ENCODE peak calls at places on chromosomes 13 and 19, in nine cellular contexts. Y is H1, V is esophagus squamous epithelium, Z is heart left ventricle, D is adrenal gland, G is tibial nerve, B is A549, H is stomach, M is body of pancreas. T is an unnamed sample.

GRCh38 chr13:108269601-108270328 is at the start of gene TNFSF13B:
- DNase-seq in Y (peak; percentile 60), V (no peak), Z (peak; percentile 83), D (peak; percentile 75), G (no peak), B (no peak), H (peak; percentile 43), M (peak; percentile 51), T (no peak)

GRCh38 chr19:56253737-56254136 is 18.8 kb upstream of the EDDM13 start:
- DNase-seq in Y (no peak), V (no peak), Z (no peak), D (no peak), G (no peak), B (peak; percentile 44), H (no peak), M (no peak), T (no peak)

GRCh38 chr13:18949489-18949761 is 232.2 kb downstream of the TUBA3C start:
- DNase-seq in Y (no peak), V (no peak), Z (peak; percentile 31), D (no peak), G (no peak), B (no peak), H (no peak), M (no peak), T (no peak)

GRCh38 chr13:64534302-64534701 is 2695.8 kb downstream of the PCDH9 start:
- DNase-seq in Y (no peak), V (no peak), Z (no peak), D (no peak), G (no peak), B (no peak), H (no peak), M (no peak), T (no peak)

GRCh38 chr19:48806518-48806817 is 4.4 kb downstream of the BCAT2 start:
- DNase-seq in Y (peak; percentile 73), V (no peak), Z (no peak), D (no peak), G (no peak), B (peak; percentile 76), H (peak; percentile 42), M (no peak), T (no peak)

GRCh38 chr13:50685491-50685890 is 158.0 kb downstream of the DLEU7 start:
- DNase-seq in Y (no peak), V (no peak), Z (peak; percentile 86), D (peak; percentile 43), G (peak; percentile 78), B (no peak), H (peak; percentile 86), M (peak; percentile 32), T (peak; percentile 57)

GRCh38 chr19:31478241-31478640 is 129.0 kb upstream of the TSHZ3 start:
- DNase-seq in Y (no peak), V (no peak), Z (no peak), D (no peak), G (no peak), B (no peak), H (no peak), M (no peak), T (no peak)

GRCh38 chr19:10753305-10753704 is 35.4 kb downstream of the DNM2 start:
- DNase-seq in Y (no peak), V (no peak), Z (no peak), D (no peak), G (no peak), B (no peak), H (no peak), M (no peak), T (no peak)

GRCh38 chr19:29217591-29217990 is 4.6 kb upstream of the UQCRFS1 start:
- DNase-seq in Y (no peak), V (no peak), Z (no peak), D (no peak), G (no peak), B (no peak), H (no peak), M (no peak), T (no peak)

GRCh38 chr19:36244066-36244465 is 29.2 kb downstream of the ZNF146 start:
- DNase-seq in Y (peak; percentile 66), V (no peak), Z (no peak), D (no peak), G (no peak), B (no peak), H (no peak), M (no peak), T (no peak)

GRCh38 chr13:51323824-51324511 is 15.5 kb upstream of the SERPINE3 start:
- DNase-seq in Y (no peak), V (no peak), Z (no peak), D (peak; percentile 54), G (no peak), B (no peak), H (no peak), M (no peak), T (no peak)

GRCh38 chr13:31264146-31264545 is 64.4 kb downstream of the B3GLCT start:
- DNase-seq in Y (no peak), V (no peak), Z (no peak), D (no peak), G (no peak), B (no peak), H (no peak), M (no peak), T (no peak)

GRCh38 chr13:93758575-93758974 is 532.0 kb downstream of the GPC6 start:
- DNase-seq in Y (no peak), V (no peak), Z (no peak), D (no peak), G (no peak), B (no peak), H (no peak), M (no peak), T (no peak)

GRCh38 chr19:45994456-45994988 is 745 bp upstream of the CCDC61 start:
- DNase-seq in Y (no peak), V (no peak), Z (no peak), D (no peak), G (no peak), B (no peak), H (no peak), M (no peak), T (no peak)

GRCh38 chr13:21538753-21539152 is 65.2 kb downstream of the MICU2 start:
- DNase-seq in Y (no peak), V (no peak), Z (no peak), D (no peak), G (no peak), B (no peak), H (no peak), M (no peak), T (no peak)

DNA sequence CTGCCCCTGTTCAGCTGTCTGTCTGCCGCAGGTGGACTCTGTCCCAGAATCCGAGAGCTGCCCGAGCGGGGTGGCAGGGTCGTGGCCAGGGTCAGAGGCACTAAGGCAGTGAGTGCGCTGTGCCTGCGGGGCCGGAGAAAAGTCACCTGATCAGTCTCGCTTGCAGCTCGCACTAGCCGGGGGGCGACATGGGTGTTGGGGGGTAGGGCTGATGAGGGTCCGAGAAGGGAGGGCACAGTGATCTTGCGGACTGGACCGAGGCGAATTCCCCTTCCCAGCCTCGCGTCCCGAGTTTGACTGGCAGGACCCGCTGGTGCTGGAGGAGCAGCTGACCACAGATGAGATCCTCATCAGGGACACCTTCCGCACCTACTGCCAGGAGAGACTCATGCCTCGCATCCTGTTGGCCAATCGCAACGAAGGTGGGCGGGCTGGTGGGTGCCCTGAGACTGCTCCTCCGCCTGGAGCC is 627 bp downstream of the GCDH start:
- DNase-seq in Y (no peak), V (no peak), Z (no peak), D (no peak), G (no peak), B (no peak), H (no peak), M (no peak), T (no peak)
- H3K27ac ChIP-seq in Y (peak overlapping the region; percentile 65), V (peak overlapping the region; percentile 67), Z (no peak overlapping the region), D (no peak overlapping the region), G (peak overlapping the region; percentile 93), B (peak overlapping the region; percentile 79), H (peak overlapping the region; percentile 85), M (peak overlapping the region; percentile 88), T (peak overlapping the region; percentile 65)

GRCh38 chr19:2049741-2050348 is 1.2 kb downstream of the MKNK2 start:
- DNase-seq in Y (no peak), V (no peak), Z (peak; percentile 86), D (peak; percentile 91), G (peak; percentile 80), B (no peak), H (peak; percentile 91), M (peak; percentile 95), T (peak; percentile 90)
- TF ChIP-seq POLR2A in Y (no peak), V (no peak), Z (no peak), D (peak; percentile 87), G (peak; percentile 79), B (no peak), H (peak; percentile 18), M (peak; percentile 99), T (peak; percentile 74)

GRCh38 chr13:49649963-49650312 is 21.6 kb downstream of the ARL11 start:
- DNase-seq in Y (no peak), V (no peak), Z (no peak), D (no peak), G (no peak), B (no peak), H (no peak), M (no peak), T (no peak)

GRCh38 chr13:49646688-49647087 is 18.4 kb downstream of the ARL11 start:
- DNase-seq in Y (no peak), V (no peak), Z (no peak), D (no peak), G (no peak), B (no peak), H (no peak), M (no peak), T (no peak)

GRCh38 chr13:49652691-49653305 is 24.5 kb downstream of the ARL11 start:
- DNase-seq in Y (peak; percentile 52), V (no peak), Z (no peak), D (peak; percentile 34), G (no peak), B (peak; percentile 58), H (peak; percentile 30), M (peak; percentile 29), T (no peak)

GRCh38 chr13:49651775-49652690 is 23.7 kb downstream of the ARL11 start:
- DNase-seq in Y (no peak), V (no peak), Z (no peak), D (no peak), G (no peak), B (no peak), H (no peak), M (no peak), T (no peak)

DNA sequence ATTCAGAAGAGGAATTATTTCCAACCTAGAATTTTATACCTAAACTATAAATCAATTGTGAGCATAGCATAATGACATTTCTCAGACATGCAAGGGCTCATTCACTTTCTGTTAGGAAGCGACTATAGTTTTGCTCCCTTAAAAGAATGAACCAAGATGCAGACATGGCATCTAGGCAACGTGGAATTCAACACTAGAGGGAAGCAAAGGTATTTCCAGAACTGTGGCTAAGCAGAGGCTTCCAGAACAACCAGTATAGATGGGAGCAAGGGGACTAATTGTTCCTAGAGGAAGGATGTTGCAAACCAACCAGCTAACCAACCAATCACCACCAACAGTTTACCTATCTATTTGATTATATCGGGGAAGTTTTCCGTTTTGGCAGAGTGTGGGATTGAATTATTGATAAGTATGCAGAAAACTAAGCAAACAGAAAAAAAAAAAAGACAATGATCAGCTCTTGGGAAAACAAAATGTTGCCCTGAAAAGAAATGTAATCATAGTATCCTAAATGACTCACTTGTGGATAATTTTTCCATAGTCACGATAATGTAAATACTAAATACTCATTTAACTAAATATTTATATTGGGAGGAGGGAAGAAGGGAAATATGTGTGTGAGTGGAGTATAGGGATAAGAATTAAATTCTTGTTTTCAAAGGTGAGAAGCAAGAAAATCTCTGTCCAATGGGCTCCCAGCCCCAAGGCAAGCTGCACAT is 21.1 kb downstream of the ARL11 start:
- DNase-seq in Y (no peak), V (no peak), Z (no peak), D (no peak), G (no peak), B (peak; percentile 28), H (no peak), M (no peak), T (no peak)
- TF ChIP-seq CTCF in Y (peak; percentile 53), V (peak; percentile 8), Z (peak; percentile 12), D (no peak), G (no peak), B (peak; percentile 43), H (no peak), M (peak; percentile 19), T (peak; percentile 10)

GRCh38 chr13:73073050-73073449 is 14.2 kb downstream of the KLF5 start:
- DNase-seq in Y (no peak), V (no peak), Z (no peak), D (no peak), G (no peak), B (no peak), H (no peak), M (no peak), T (no peak)
- H3K27ac ChIP-seq in Y (no peak overlapping the region), V (peak overlapping the region; percentile 26), Z (no peak overlapping the region), D (no peak overlapping the region), G (peak overlapping the region; percentile 1), B (peak overlapping the region; percentile 88), H (peak overlapping the region; percentile 77), M (no peak overlapping the region), T (no peak overlapping the region)

T was measured in breast epithelium.